ENCODE peak calls at places on chromosomes 4 and X, in eight cellular contexts. E is ovary, K is foreskin fibroblast, S is left lung, H is GM13977, T is AG04450, D is fibroblast of mammary gland, L is cardiac muscle cell. P is an unnamed sample.

GRCh38 chrX:49186125-49187027 is at the start of gene PRICKLE3:
- DNase-seq in L (peak; percentile 85), T (no peak), D (peak; percentile 54), S (peak; percentile 96), K (peak; percentile 60), E (peak; percentile 81), H (peak; percentile 84), P (no peak)

GRCh38 chr4:143374771-143375170 is 38.1 kb downstream of the GAB1 start:
- DNase-seq in S (no peak), D (no peak), T (no peak), L (no peak), K (no peak), E (no peak), H (no peak), P (no peak)

GRCh38 chrX:9747644-9748043 is 18.0 kb downstream of the GPR143 start:
- DNase-seq in H (no peak), D (no peak), E (no peak), S (no peak), K (no peak), T (no peak), L (no peak), P (no peak)

GRCh38 chrX:37854748-37855147 is 7.4 kb upstream of the DYNLT3 start:
- DNase-seq in E (no peak), T (no peak), H (no peak), K (no peak), S (no peak), L (no peak), D (no peak), P (no peak)

GRCh38 chr4:26069218-26069617 is 155.2 kb downstream of the SMIM20 start:
- DNase-seq in D (peak; percentile 55), E (no peak), H (peak; percentile 45), L (peak; percentile 7), T (no peak), S (no peak), K (no peak), P (no peak)

GRCh38 chr4:185911556-185912064 is 99.6 kb upstream of the SORBS2 start:
- DNase-seq in E (no peak), H (no peak), T (no peak), L (no peak), D (peak; percentile 20), S (no peak), K (no peak), P (no peak)

GRCh38 chr4:122152699-122153328 is 683 bp downstream of the BLTP1 start:
- DNase-seq in E (peak; percentile 48), L (peak; percentile 64), H (peak; percentile 43), K (no peak), D (peak; percentile 33), S (peak; percentile 83), T (no peak), P (no peak)

GRCh38 chr4:168887809-168888208 is 122.2 kb downstream of the CBR4 start:
- DNase-seq in T (no peak), K (no peak), L (no peak), E (no peak), D (no peak), H (no peak), S (no peak), P (no peak)

GRCh38 chrX:6959006-6959405 is 188.5 kb upstream of the STS start:
- DNase-seq in T (no peak), S (no peak), H (no peak), D (no peak), K (no peak), L (no peak), E (no peak), P (no peak)

GRCh38 chr4:87141428-87141827 is 79.0 kb downstream of the KLHL8 start:
- DNase-seq in S (no peak), K (no peak), D (no peak), L (no peak), H (no peak), T (no peak), E (no peak), P (no peak)

GRCh38 chr4:167578906-167579305 is 344.6 kb upstream of the SPOCK3 start:
- DNase-seq in T (no peak), E (no peak), K (no peak), S (no peak), L (no peak), D (peak; percentile 1), H (no peak), P (no peak)

GRCh38 chrX:12894074-12894691 is 12.2 kb upstream of the TLR8 start:
- DNase-seq in H (peak; percentile 57), D (peak; percentile 18), S (no peak), K (peak; percentile 2), L (peak; percentile 28), T (peak; percentile 1), E (peak; percentile 20), P (no peak)

GRCh38 chr4:118683513-118683912 is 1.7 kb upstream of the METTL14 start:
- DNase-seq in K (no peak), S (no peak), L (no peak), T (no peak), E (no peak), D (peak; percentile 15), H (no peak), P (no peak)

DNA sequence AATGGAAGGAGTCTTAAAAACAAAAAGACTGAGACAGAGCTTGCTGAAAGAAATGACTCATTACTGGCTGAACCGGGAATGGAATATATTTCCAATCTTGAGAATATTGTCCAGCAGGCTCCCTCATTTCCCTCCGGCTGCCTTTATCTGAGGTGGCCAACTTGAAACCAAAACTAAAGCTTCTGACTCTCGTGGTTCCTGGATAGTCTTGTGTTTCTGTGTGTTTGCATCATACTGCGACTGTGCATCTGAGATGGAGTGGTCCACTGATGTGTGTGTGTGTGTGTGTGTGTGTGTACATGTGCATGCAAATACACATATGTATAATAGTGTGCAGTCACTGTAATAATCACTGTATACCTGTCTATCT is 145.6 kb upstream of the SCML1 start:
- DNase-seq in L (no peak), K (peak; percentile 32), T (no peak), D (peak; percentile 72), S (no peak), E (no peak), H (no peak), P (no peak)
- TF ChIP-seq CTCF in L (no peak), K (no peak), T (no peak), D (no peak), S (no peak), E (no peak), H (no peak), P (no peak)

DNA sequence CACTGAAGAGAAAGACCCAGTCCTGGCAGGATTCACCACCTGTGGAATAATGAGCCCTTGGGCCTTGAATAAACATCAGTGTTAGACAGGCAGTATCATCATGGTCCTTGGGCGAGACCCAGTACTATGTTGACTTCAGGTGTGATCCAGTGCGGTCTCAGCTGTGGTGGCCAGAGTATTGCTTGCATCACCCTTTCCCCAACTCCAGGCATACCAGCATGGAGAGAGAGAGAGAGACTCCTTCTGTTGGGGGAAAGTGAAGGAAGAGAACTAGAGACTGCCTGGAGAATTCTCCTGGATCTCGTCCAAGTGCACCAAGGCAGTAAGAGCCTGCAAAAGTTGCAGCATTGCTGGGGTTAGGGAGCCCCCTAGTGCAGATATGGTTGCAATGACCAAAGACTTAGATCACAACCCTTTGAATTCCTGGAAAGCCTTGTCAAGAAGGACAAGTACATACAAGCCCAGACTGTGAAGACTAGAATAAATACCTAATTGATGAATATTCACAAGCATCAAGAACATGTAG is 61.1 kb upstream of the VAMP7 start:
- DNase-seq in H (peak; percentile 29), S (no peak), D (peak; percentile 83), E (peak; percentile 35), K (peak; percentile 61), T (peak; percentile 66), L (peak; percentile 75), P (no peak)
- TF ChIP-seq CTCF in H (peak; percentile 72), S (peak; percentile 46), D (peak; percentile 59), E (no peak), K (peak; percentile 53), T (peak; percentile 69), L (peak; percentile 60), P (peak; percentile 56)

GRCh38 chrX:103153661-103154060 is 60.7 kb upstream of the NXF3 start:
- DNase-seq in L (no peak), D (peak; percentile 15), K (no peak), T (no peak), E (no peak), H (no peak), S (no peak), P (no peak)

GRCh38 chrX:103155201-103155600 is 59.7 kb upstream of the BEX4 start:
- DNase-seq in H (no peak), E (no peak), D (peak; percentile 44), K (peak; percentile 20), L (no peak), S (no peak), T (no peak), P (no peak)

GRCh38 chrX:103158317-103158621 is 56.6 kb upstream of the BEX4 start:
- DNase-seq in L (no peak), K (no peak), T (no peak), D (no peak), H (no peak), S (no peak), E (no peak), P (no peak)

GRCh38 chrX:103151799-103152198 is 58.9 kb upstream of the NXF3 start:
- DNase-seq in H (no peak), E (no peak), D (peak; percentile 13), T (no peak), S (no peak), L (no peak), K (no peak), P (no peak)

DNA sequence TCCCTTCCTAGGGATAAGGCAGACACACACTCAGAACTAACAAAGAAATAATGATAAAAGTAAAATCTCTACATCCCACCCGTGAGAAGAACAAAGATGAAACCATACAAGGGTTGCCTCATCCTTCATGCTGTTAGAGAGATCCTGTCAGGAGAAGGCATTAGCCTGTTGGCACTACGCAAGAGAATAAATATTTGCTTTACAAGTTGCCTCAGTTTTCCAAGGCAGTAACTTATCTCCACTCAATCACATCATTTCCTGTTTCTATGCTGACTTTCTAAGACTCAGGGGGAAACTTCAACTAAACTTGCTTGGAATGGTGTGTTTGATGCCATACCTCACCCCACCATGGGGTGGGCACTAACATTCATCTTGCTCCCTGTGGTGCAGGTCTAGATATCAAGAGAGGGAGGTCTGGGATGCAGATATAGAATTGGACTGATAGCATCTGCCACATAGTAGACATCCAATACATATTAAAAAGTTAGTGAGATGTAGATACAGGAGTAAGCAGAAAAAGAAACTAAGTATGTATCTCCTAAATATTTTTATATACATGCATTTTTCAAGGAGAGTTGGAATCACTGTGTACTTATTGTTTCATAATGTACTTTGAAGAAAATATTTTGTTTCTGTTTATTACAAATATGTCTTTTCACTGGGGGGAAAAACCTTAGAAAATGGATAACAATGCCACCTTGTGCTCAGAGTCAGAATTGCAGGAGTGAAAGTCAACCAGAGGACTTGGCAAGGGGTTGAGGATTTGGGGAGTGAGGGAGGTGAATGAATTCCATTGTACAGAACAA is 57.2 kb upstream of the BEX4 start:
- DNase-seq in D (peak; percentile 55), T (no peak), L (peak; percentile 36), K (peak; percentile 23), S (no peak), H (peak; percentile 41), E (no peak), P (no peak)
- TF ChIP-seq CTCF in D (peak; percentile 77), T (peak; percentile 68), L (peak; percentile 57), K (peak; percentile 33), S (peak; percentile 53), H (peak; percentile 69), E (no peak), P (peak; percentile 56)

DNA sequence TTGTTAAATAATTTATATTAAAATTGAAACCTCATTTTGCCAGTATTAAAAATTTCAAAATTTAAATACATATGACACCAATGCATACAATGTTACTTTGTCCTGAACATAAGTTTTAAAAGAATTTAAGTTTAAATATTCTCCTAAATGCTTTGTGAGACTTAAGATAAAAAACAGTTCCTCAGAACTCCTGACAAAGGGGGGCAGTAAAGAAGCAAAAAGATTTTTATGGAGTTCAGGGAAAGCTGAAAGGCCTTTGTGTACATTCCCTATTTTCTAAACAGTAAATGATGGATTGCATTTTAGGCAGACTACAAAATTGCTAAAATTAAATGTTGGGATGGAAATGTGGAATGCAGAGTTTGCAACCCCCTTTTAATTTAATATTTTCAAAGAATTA is 81.8 kb downstream of the SNCA start:
- DNase-seq in T (no peak), S (no peak), E (no peak), D (peak; percentile 15), K (no peak), L (no peak), H (no peak), P (no peak)
- TF ChIP-seq CTCF in T (peak; percentile 36), S (no peak), E (no peak), D (peak; percentile 4), K (no peak), L (peak; percentile 26), H (no peak), P (no peak)